ENCODE peak calls at places on chromosomes 13 and 19, in four cellular contexts. C, H, M and T are unnamed samples.

GRCh38 chr19:10812196-10812595 is 23.8 kb downstream of the TMED1 start:
- DNase-seq in M (no peak), H (no peak), C (peak), T (no peak)

GRCh38 chr13:34578471-34578870 is 363.6 kb upstream of the NBEA start:
- DNase-seq in H (no peak), C (no peak), M (no peak), T (no peak)

GRCh38 chr13:112970552-112971287 is 1.7 kb downstream of the MCF2L start:
- DNase-seq in H (no peak), C (no peak), M (no peak), T (no peak)

GRCh38 chr19:17348700-17349099 is 11.3 kb downstream of the GTPBP3 start:
- DNase-seq in C (no peak), H (peak), M (no peak), T (peak)

GRCh38 chr19:48474084-48474592 is 5.0 kb downstream of the CYTH2 start:
- DNase-seq in M (no peak), H (no peak), C (no peak), T (no peak)

GRCh38 chr13:27273658-27274425 is 3.2 kb downstream of the RASL11A start:
- DNase-seq in C (no peak), M (no peak), H (no peak), T (no peak)

GRCh38 chr19:6393982-6394412 is 1.0 kb upstream of the GTF2F1 start:
- DNase-seq in C (no peak), H (no peak), M (peak), T (no peak)

GRCh38 chr13:111506131-111506530 is 185.7 kb downstream of the TEX29 start:
- DNase-seq in H (no peak), C (no peak), M (no peak), T (no peak)

GRCh38 chr13:33169273-33169980 is 116.1 kb downstream of the STARD13 start:
- DNase-seq in C (no peak), M (no peak), H (no peak), T (peak)

GRCh38 chr19:18425515-18426415 is 6.6 kb downstream of the SSBP4 start:
- DNase-seq in H (no peak), M (no peak), C (no peak), T (no peak)

GRCh38 chr13:111115051-111115840 is at the start of gene ARHGEF7:
- DNase-seq in C (peak), M (no peak), H (no peak), T (no peak)

GRCh38 chr13:39159393-39159792 is 121.1 kb downstream of the NHLRC3 start:
- DNase-seq in H (no peak), M (no peak), C (no peak), T (peak)

GRCh38 chr13:30165791-30166190 is 141.6 kb downstream of the KATNAL1 start:
- DNase-seq in C (no peak), H (no peak), M (no peak), T (no peak)

GRCh38 chr13:93290503-93290902 is 63.9 kb downstream of the GPC6 start:
- DNase-seq in M (no peak), C (no peak), H (no peak), T (no peak)

GRCh38 chr19:40633207-40633606 is 32.0 kb downstream of the LTBP4 start:
- DNase-seq in H (peak), C (no peak), M (no peak), T (no peak)

GRCh38 chr13:48214519-48215121 is 18.4 kb upstream of the ITM2B start:
- DNase-seq in M (no peak), H (no peak), C (no peak), T (no peak)
- H3K4me3 ChIP-seq in M (no peak), H (no peak), C (no peak), T (no peak)

GRCh38 chr19:55080121-55080914 is 4.6 kb downstream of the EPS8L1 start:
- DNase-seq in M (no peak), H (peak), C (peak), T (peak)

GRCh38 chr19:55082023-55082851 is 6.6 kb downstream of the EPS8L1 start:
- DNase-seq in C (peak), H (no peak), M (no peak), T (peak)

GRCh38 chr19:55079400-55080038 is 3.9 kb downstream of the EPS8L1 start:
- DNase-seq in H (no peak), M (no peak), C (no peak), T (no peak)

GRCh38 chr19:55081773-55082022 is 6.0 kb downstream of the EPS8L1 start:
- DNase-seq in H (no peak), C (no peak), M (no peak), T (no peak)

GRCh38 chr19:55080915-55081772 is 5.5 kb downstream of the EPS8L1 start:
- DNase-seq in C (peak), H (peak), M (peak), T (peak)
- TF ChIP-seq MYC in C (no peak), H (no peak), M (no peak), T (no peak)

GRCh38 chr13:58687130-58687529 is 1055.6 kb downstream of the PCDH17 start:
- DNase-seq in M (no peak), C (no peak), H (no peak), T (no peak)
- H2AFZ ChIP-seq in M (no peak), C (no peak), H (no peak), T (no peak)

GRCh38 chr13:28820099-28821051 is at the start of gene MTUS2:
- DNase-seq in H (no peak), C (peak), M (no peak), T (peak)

GRCh38 chr13:28822161-28822560 is 2.0 kb downstream of the MTUS2 start:
- DNase-seq in M (no peak), H (no peak), C (no peak), T (no peak)

GRCh38 chr13:28817204-28817603 is 2.9 kb upstream of the MTUS2 start:
- DNase-seq in M (no peak), H (peak), C (peak), T (no peak)

GRCh38 chr13:28819046-28819747 is 942 bp upstream of the MTUS2 start:
- DNase-seq in M (no peak), H (no peak), C (peak), T (peak)

DNA sequence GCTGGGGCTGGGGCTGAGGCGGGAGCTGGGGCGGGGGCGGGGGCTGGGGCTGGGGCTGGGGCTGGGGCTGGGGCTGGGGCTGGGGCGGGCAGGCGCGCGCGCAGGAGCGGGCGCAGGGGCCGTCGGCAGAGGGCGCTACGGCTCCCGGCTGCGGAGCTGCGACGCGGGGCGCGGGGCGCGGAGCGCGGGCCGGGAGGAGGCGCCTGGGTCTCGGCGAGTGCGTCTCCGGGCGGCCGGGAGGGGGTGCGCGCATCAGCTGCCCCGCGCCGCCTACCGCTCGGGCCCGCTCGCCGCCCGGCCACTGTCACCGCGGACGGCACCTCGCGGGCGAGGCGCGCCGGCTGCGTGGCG is 416 bp upstream of the MTUS2 start:
- DNase-seq in C (peak), H (peak), M (no peak), T (peak)
- H3K4me3 ChIP-seq in C (peak), H (no peak), M (no peak), T (no peak)